ENCODE peak calls at places on chromosomes 7 and 10, in nine cellular contexts. J is NB4, M is upper lobe of left lung, V is breast epithelium, T is ovary, A is gastrocnemius medialis, S is prostate gland, B is transverse colon, D is stomach. Q is an unnamed sample.

GRCh38 chr7:33250421-33250827 is 121.1 kb downstream of the BBS9 start:
- DNase-seq in J (no peak), M (no peak), V (no peak), T (no peak), A (no peak), S (no peak), B (no peak), D (no peak), Q (no peak)

GRCh38 chr7:39615350-39615975 is 7.9 kb upstream of the RALA start:
- DNase-seq in J (no peak), M (no peak), V (no peak), T (no peak), A (no peak), S (no peak), B (no peak), D (no peak), Q (no peak)

GRCh38 chr10:101843032-101843991 is at the start of gene KCNIP2:
- DNase-seq in J (peak; percentile 73), M (peak; percentile 87), V (no peak), T (no peak), A (no peak), S (no peak), B (peak; percentile 52), D (no peak), Q (peak; percentile 49)

GRCh38 chr10:43013065-43013464 is 63.8 kb upstream of the RET start:
- DNase-seq in J (peak; percentile 68), M (no peak), V (no peak), T (no peak), A (no peak), S (no peak), B (no peak), D (no peak), Q (no peak)

GRCh38 chr10:35379226-35380137 is 43.2 kb downstream of the CCNY start:
- DNase-seq in J (peak; percentile 82), M (no peak), V (no peak), T (no peak), A (peak; percentile 31), S (no peak), B (no peak), D (no peak), Q (peak; percentile 90)

GRCh38 chr10:91694170-91694794 is 61.4 kb upstream of the PPP1R3C start:
- DNase-seq in J (peak; percentile 52), M (no peak), V (no peak), T (no peak), A (no peak), S (no peak), B (peak; percentile 13), D (no peak), Q (peak; percentile 69)

GRCh38 chr7:19552576-19552975 is 156.3 kb downstream of the POLR1F start:
- DNase-seq in J (no peak), M (no peak), V (no peak), T (no peak), A (no peak), S (no peak), B (no peak), D (no peak), Q (no peak)

GRCh38 chr10:8054498-8055407 is at the start of gene GATA3:
- DNase-seq in J (no peak), M (peak; percentile 89), V (peak; percentile 93), T (no peak), A (no peak), S (peak; percentile 91), B (peak; percentile 57), D (peak; percentile 64), Q (peak; percentile 52)

GRCh38 chr7:158617737-158618128 is 30.1 kb upstream of the PTPRN2 start:
- DNase-seq in J (no peak), M (no peak), V (no peak), T (no peak), A (no peak), S (no peak), B (no peak), D (no peak), Q (no peak)

GRCh38 chr10:36942616-36943015 is 182.8 kb upstream of the ANKRD30A start:
- DNase-seq in J (no peak), M (no peak), V (no peak), T (no peak), A (no peak), S (no peak), B (no peak), D (no peak), Q (no peak)

GRCh38 chr7:34066968-34067367 is 161.6 kb downstream of the BMPER start:
- DNase-seq in J (no peak), M (no peak), V (no peak), T (no peak), A (no peak), S (no peak), B (no peak), D (no peak), Q (no peak)

GRCh38 chr10:83765711-83766110 is 373.6 kb upstream of the GHITM start:
- DNase-seq in J (no peak), M (no peak), V (no peak), T (no peak), A (no peak), S (no peak), B (no peak), D (no peak), Q (no peak)

DNA sequence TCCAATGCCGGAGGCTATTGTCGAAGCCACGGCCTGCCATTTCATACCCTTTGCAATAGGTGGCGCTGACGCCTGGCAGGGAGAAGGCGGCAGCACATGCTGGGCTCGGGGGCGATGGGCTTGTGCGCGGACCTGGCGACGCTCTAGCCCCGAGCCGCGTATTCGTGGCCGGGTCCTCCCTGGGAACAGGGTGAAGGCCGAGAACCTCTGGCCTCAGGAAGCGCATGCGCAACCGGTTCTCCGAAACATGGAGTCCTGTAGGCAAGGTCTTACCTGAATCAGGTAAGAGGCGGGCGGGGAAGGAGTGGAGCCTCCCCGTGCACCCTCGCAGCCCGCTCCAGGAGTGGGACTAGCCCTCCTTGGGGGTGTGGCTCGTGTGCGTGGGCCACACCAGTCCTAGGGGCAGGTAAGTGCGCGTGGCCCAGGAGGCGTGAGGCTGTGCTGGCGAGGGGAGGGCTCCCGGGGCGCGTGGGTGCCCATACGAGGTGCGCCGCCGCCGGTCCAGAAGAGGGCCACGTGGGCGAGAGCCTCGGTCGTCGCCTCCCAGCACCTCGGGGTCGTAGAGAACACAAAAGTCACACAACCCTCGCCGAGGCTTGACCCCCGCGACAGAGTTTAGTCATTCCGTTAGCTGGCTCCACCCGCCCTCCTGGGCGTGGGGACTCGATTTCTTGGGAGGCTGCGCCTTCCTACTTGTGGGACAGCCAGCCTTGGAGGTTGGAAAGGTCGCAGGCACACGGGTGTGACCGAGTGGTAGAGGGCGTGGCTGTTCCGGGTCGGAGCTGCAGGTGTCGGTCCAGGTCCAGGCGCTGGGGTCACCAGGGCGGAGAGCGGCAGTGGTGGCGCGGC is 5.5 kb upstream of the MEST start:
- DNase-seq in J (peak; percentile 95), M (peak; percentile 88), V (peak; percentile 64), T (peak; percentile 86), A (no peak), S (peak; percentile 51), B (peak; percentile 87), D (peak; percentile 80), Q (peak; percentile 75)
- TF ChIP-seq POLR2A in J (no peak), M (no peak), V (no peak), T (no peak), A (no peak), S (no peak), B (peak; percentile 46), D (no peak), Q (no peak)

GRCh38 chr7:2256306-2257045 is 14.4 kb downstream of the NUDT1 start:
- DNase-seq in J (no peak), M (no peak), V (no peak), T (no peak), A (no peak), S (no peak), B (no peak), D (no peak), Q (no peak)
- TF ChIP-seq POLR2A in J (no peak), M (no peak), V (no peak), T (no peak), A (no peak), S (no peak), B (no peak), D (no peak), Q (no peak)

GRCh38 chr7:44539669-44540516 is 1.2 kb downstream of the NPC1L1 start:
- DNase-seq in J (no peak), M (no peak), V (no peak), T (no peak), A (no peak), S (no peak), B (no peak), D (no peak), Q (no peak)
- TF ChIP-seq POLR2A in J (no peak), M (no peak), V (no peak), T (no peak), A (no peak), S (no peak), B (no peak), D (no peak), Q (no peak)

GRCh38 chr7:99674995-99675742 is 4.6 kb downstream of the CYP3A5 start:
- DNase-seq in J (no peak), M (no peak), V (no peak), T (no peak), A (no peak), S (no peak), B (no peak), D (no peak), Q (no peak)

GRCh38 chr7:99679032-99679399 is 780 bp downstream of the CYP3A5 start:
- DNase-seq in J (peak; percentile 41), M (no peak), V (no peak), T (no peak), A (no peak), S (peak; percentile 20), B (peak; percentile 65), D (peak; percentile 32), Q (no peak)

GRCh38 chr7:99677646-99678045 is 2.1 kb downstream of the CYP3A5 start:
- DNase-seq in J (no peak), M (no peak), V (no peak), T (no peak), A (no peak), S (no peak), B (no peak), D (no peak), Q (no peak)

GRCh38 chr7:99677013-99677412 is 2.8 kb downstream of the CYP3A5 start:
- DNase-seq in J (no peak), M (no peak), V (no peak), T (no peak), A (no peak), S (no peak), B (no peak), D (no peak), Q (no peak)

DNA sequence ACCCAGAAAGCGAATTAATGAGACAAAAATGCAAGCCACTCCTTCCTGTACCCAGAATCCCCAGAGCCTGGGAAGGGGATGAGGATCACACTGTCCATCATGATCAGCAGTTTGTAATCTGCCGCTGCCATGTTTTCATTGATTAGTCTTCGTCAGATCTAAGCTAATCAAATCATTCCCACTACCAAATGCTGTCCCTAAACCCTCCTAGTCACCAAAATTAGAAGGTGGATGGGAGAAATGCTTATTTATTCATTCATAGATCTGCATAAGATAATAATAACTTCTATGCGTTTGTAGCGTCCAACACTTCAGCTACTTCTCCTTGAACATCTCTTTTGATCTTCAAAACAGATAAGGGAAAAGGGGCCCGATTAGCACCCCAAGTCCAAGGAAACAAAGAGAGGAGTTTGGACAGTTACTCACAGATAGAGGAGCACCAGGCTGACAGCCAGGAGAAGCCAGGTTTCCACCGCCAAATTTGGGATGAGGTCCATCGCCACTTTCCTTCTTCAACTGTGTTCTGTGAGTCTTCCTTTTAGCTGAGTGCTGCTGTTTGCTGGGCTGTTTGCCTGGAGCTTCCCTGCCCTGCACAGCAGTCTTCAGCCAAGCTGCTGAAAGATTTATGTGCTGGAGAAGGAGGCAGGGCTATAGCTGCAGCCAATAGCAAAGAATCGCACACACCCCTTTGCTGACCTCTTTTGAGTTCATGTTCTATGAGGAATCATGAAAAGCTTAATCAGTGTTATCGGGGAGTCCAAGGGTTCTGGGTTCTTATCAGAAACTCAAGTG is at the start of gene CYP3A5:
- DNase-seq in J (peak; percentile 18), M (no peak), V (no peak), T (no peak), A (peak; percentile 56), S (peak; percentile 81), B (peak; percentile 85), D (peak; percentile 80), Q (no peak)
- TF ChIP-seq POLR2A in J (no peak), M (no peak), V (no peak), T (no peak), A (no peak), S (peak; percentile 76), B (peak; percentile 98), D (no peak), Q (no peak)